ENCODE peak calls at places on chromosomes 6 and 20, in eight cellular contexts. One of them, this sample, is unnamed.

GRCh38 chr6:121516331-121516730 is 80.9 kb downstream of the GJA1 start:
- DNase-seq in pancreas: no peak
- DNase-seq in stimulated activated CD4-positive, alpha-beta T cell treated with anti-CD3 and anti-CD28 coated beads, Interleukin-4, amount 100 ng/mL, for 24 hours: no peak
- DNase-seq in HFFc6: peak; percentile 25
- DNase-seq in GM10248: no peak
- DNase-seq in HepG2: no peak
- DNase-seq in T1000: no peak
- DNase-seq in cardiac fibroblast: no peak
- DNase-seq in this sample: no peak

GRCh38 chr6:143962644-143962929 is 45.5 kb downstream of the PLAGL1 start:
- DNase-seq in cardiac fibroblast: peak; percentile 68
- DNase-seq in GM10248: no peak
- DNase-seq in HFFc6: peak; percentile 18
- DNase-seq in HepG2: no peak
- DNase-seq in T1000: no peak
- DNase-seq in pancreas: no peak
- DNase-seq in stimulated activated CD4-positive, alpha-beta T cell treated with anti-CD3 and anti-CD28 coated beads, Interleukin-4, amount 100 ng/mL, for 24 hours: no peak
- DNase-seq in this sample: no peak

GRCh38 chr6:51299649-51300380 is 481.1 kb downstream of the TFAP2B start:
- DNase-seq in pancreas: no peak
- DNase-seq in T1000: no peak
- DNase-seq in HepG2: no peak
- DNase-seq in stimulated activated CD4-positive, alpha-beta T cell treated with anti-CD3 and anti-CD28 coated beads, Interleukin-4, amount 100 ng/mL, for 24 hours: no peak
- DNase-seq in cardiac fibroblast: no peak
- DNase-seq in GM10248: no peak
- DNase-seq in HFFc6: no peak
- DNase-seq in this sample: no peak

GRCh38 chr6:100343678-100344077 is 121.0 kb downstream of the SIM1 start:
- DNase-seq in HFFc6: peak; percentile 58
- DNase-seq in HepG2: no peak
- DNase-seq in T1000: no peak
- DNase-seq in GM10248: no peak
- DNase-seq in pancreas: no peak
- DNase-seq in cardiac fibroblast: peak; percentile 29
- DNase-seq in stimulated activated CD4-positive, alpha-beta T cell treated with anti-CD3 and anti-CD28 coated beads, Interleukin-4, amount 100 ng/mL, for 24 hours: no peak
- DNase-seq in this sample: no peak

GRCh38 chr20:36385503-36385902 is 79.4 kb downstream of the DLGAP4 start:
- DNase-seq in pancreas: no peak
- DNase-seq in HepG2: no peak
- DNase-seq in GM10248: no peak
- DNase-seq in stimulated activated CD4-positive, alpha-beta T cell treated with anti-CD3 and anti-CD28 coated beads, Interleukin-4, amount 100 ng/mL, for 24 hours: no peak
- DNase-seq in HFFc6: no peak
- DNase-seq in T1000: no peak
- DNase-seq in cardiac fibroblast: no peak
- DNase-seq in this sample: no peak

GRCh38 chr20:58171796-58172425 is 56.5 kb downstream of the ANKRD60 start:
- DNase-seq in HepG2: no peak
- DNase-seq in stimulated activated CD4-positive, alpha-beta T cell treated with anti-CD3 and anti-CD28 coated beads, Interleukin-4, amount 100 ng/mL, for 24 hours: no peak
- DNase-seq in pancreas: no peak
- DNase-seq in HFFc6: no peak
- DNase-seq in cardiac fibroblast: no peak
- DNase-seq in T1000: no peak
- DNase-seq in GM10248: no peak
- DNase-seq in this sample: no peak

GRCh38 chr6:39901670-39902069 is 32.6 kb downstream of the MOCS1 start:
- DNase-seq in cardiac fibroblast: no peak
- DNase-seq in HepG2: no peak
- DNase-seq in pancreas: no peak
- DNase-seq in T1000: no peak
- DNase-seq in GM10248: no peak
- DNase-seq in HFFc6: no peak
- DNase-seq in stimulated activated CD4-positive, alpha-beta T cell treated with anti-CD3 and anti-CD28 coated beads, Interleukin-4, amount 100 ng/mL, for 24 hours: no peak
- DNase-seq in this sample: no peak

GRCh38 chr6:154403803-154404202 is 47.2 kb upstream of the IPCEF1 start:
- DNase-seq in HepG2: no peak
- DNase-seq in stimulated activated CD4-positive, alpha-beta T cell treated with anti-CD3 and anti-CD28 coated beads, Interleukin-4, amount 100 ng/mL, for 24 hours: no peak
- DNase-seq in pancreas: no peak
- DNase-seq in cardiac fibroblast: peak; percentile 82
- DNase-seq in HFFc6: peak; percentile 48
- DNase-seq in GM10248: no peak
- DNase-seq in T1000: no peak
- DNase-seq in this sample: peak; percentile 27

GRCh38 chr6:16764188-16764950 is 3.1 kb upstream of the ATXN1 start:
- DNase-seq in GM10248: no peak
- DNase-seq in T1000: no peak
- DNase-seq in cardiac fibroblast: peak; percentile 80
- DNase-seq in HFFc6: peak; percentile 59
- DNase-seq in pancreas: no peak
- DNase-seq in stimulated activated CD4-positive, alpha-beta T cell treated with anti-CD3 and anti-CD28 coated beads, Interleukin-4, amount 100 ng/mL, for 24 hours: no peak
- DNase-seq in HepG2: peak; percentile 53
- DNase-seq in this sample: no peak

GRCh38 chr6:106856227-106856874 is 118.2 kb downstream of the CD24 start:
- DNase-seq in pancreas: no peak
- DNase-seq in HepG2: no peak
- DNase-seq in HFFc6: no peak
- DNase-seq in cardiac fibroblast: no peak
- DNase-seq in stimulated activated CD4-positive, alpha-beta T cell treated with anti-CD3 and anti-CD28 coated beads, Interleukin-4, amount 100 ng/mL, for 24 hours: no peak
- DNase-seq in T1000: no peak
- DNase-seq in GM10248: no peak
- DNase-seq in this sample: no peak

GRCh38 chr6:167678102-167679101 is 148.3 kb upstream of the AFDN start:
- DNase-seq in HFFc6: no peak
- DNase-seq in HepG2: peak; percentile 51
- DNase-seq in pancreas: peak; percentile 82
- DNase-seq in stimulated activated CD4-positive, alpha-beta T cell treated with anti-CD3 and anti-CD28 coated beads, Interleukin-4, amount 100 ng/mL, for 24 hours: no peak
- DNase-seq in T1000: no peak
- DNase-seq in GM10248: no peak
- DNase-seq in cardiac fibroblast: no peak
- DNase-seq in this sample: no peak

GRCh38 chr20:57471496-57472210 is 53.3 kb downstream of the CTCFL start:
- DNase-seq in cardiac fibroblast: no peak
- DNase-seq in GM10248: no peak
- DNase-seq in HepG2: no peak
- DNase-seq in pancreas: peak; percentile 34
- DNase-seq in T1000: no peak
- DNase-seq in HFFc6: no peak
- DNase-seq in stimulated activated CD4-positive, alpha-beta T cell treated with anti-CD3 and anti-CD28 coated beads, Interleukin-4, amount 100 ng/mL, for 24 hours: no peak
- DNase-seq in this sample: no peak

GRCh38 chr6:161745128-161745527 is 471.3 kb upstream of the AGPAT4 start:
- DNase-seq in HepG2: no peak
- DNase-seq in pancreas: no peak
- DNase-seq in T1000: no peak
- DNase-seq in cardiac fibroblast: no peak
- DNase-seq in stimulated activated CD4-positive, alpha-beta T cell treated with anti-CD3 and anti-CD28 coated beads, Interleukin-4, amount 100 ng/mL, for 24 hours: no peak
- DNase-seq in HFFc6: no peak
- DNase-seq in GM10248: no peak
- DNase-seq in this sample: no peak

GRCh38 chr6:162416845-162417537 is 310.6 kb downstream of the PRKN start:
- DNase-seq in stimulated activated CD4-positive, alpha-beta T cell treated with anti-CD3 and anti-CD28 coated beads, Interleukin-4, amount 100 ng/mL, for 24 hours: no peak
- DNase-seq in GM10248: no peak
- DNase-seq in T1000: no peak
- DNase-seq in HFFc6: no peak
- DNase-seq in cardiac fibroblast: no peak
- DNase-seq in pancreas: no peak
- DNase-seq in HepG2: no peak
- DNase-seq in this sample: no peak

GRCh38 chr6:156791261-156791850 is 14.2 kb downstream of the ARID1B start:
- DNase-seq in pancreas: no peak
- DNase-seq in GM10248: no peak
- DNase-seq in HFFc6: no peak
- DNase-seq in HepG2: peak; percentile 29
- DNase-seq in cardiac fibroblast: peak; percentile 87
- DNase-seq in stimulated activated CD4-positive, alpha-beta T cell treated with anti-CD3 and anti-CD28 coated beads, Interleukin-4, amount 100 ng/mL, for 24 hours: peak; percentile 48
- DNase-seq in T1000: no peak
- DNase-seq in this sample: no peak

This sample was measured in activated CD4-positive, alpha-beta T cell treated with anti-CD3 and anti-CD28 coated beads, Interleukin-2, amount 50 U/mL, for 48 hours.